ENCODE peak calls at places on chromosome 12, in six cellular contexts. E, M, P, V, Z and Y are unnamed samples.

GRCh38 chr12:27667540-27667939 is 28.7 kb upstream of the REP15 start:
- DNase-seq in E (no peak), M (no peak), Z (no peak), V (no peak), P (no peak), Y (no peak)

GRCh38 chr12:126891789-126892188 is 1375.2 kb upstream of the TMEM132C start:
- DNase-seq in V (peak; percentile 13), Z (no peak), M (no peak), E (peak; percentile 21), P (no peak), Y (peak; percentile 6)

GRCh38 chr12:17976202-17976601 is 113.8 kb downstream of the RERGL start:
- DNase-seq in E (no peak), P (peak; percentile 28), M (no peak), V (peak; percentile 24), Z (no peak), Y (peak; percentile 13)

GRCh38 chr12:130357729-130358330 is 20.1 kb downstream of the PIWIL1 start:
- DNase-seq in M (no peak), V (no peak), P (no peak), Z (no peak), E (no peak), Y (no peak)

GRCh38 chr12:125038976-125039625 is 26.1 kb upstream of the AACS start:
- DNase-seq in M (no peak), Z (no peak), P (no peak), V (no peak), E (no peak), Y (no peak)

GRCh38 chr12:9404031-9404430 is 195.8 kb upstream of the PZP start:
- DNase-seq in V (no peak), E (no peak), Z (no peak), P (no peak), M (no peak), Y (no peak)

GRCh38 chr12:32290411-32290810 is 108.9 kb upstream of the FGD4 start:
- DNase-seq in Z (no peak), M (no peak), P (no peak), V (peak; percentile 73), E (no peak), Y (no peak)

GRCh38 chr12:19574606-19575005 is 135.3 kb downstream of the AEBP2 start:
- DNase-seq in V (peak; percentile 27), E (no peak), Z (peak; percentile 2), M (no peak), P (peak; percentile 72), Y (peak; percentile 43)

GRCh38 chr12:50221228-50222008 is 54.2 kb upstream of the CERS5 start:
- DNase-seq in V (peak; percentile 31), E (no peak), Z (no peak), M (no peak), P (peak; percentile 78), Y (peak; percentile 85)

GRCh38 chr12:132157733-132158409 is 13.6 kb downstream of the NOC4L start:
- DNase-seq in Z (no peak), V (no peak), P (no peak), E (no peak), M (no peak), Y (no peak)

GRCh38 chr12:59803735-59804134 is 207.9 kb downstream of the SLC16A7 start:
- DNase-seq in V (no peak), Z (no peak), E (no peak), M (no peak), P (no peak), Y (no peak)

GRCh38 chr12:59812716-59813115 is 216.9 kb downstream of the SLC16A7 start:
- DNase-seq in V (no peak), Z (no peak), M (no peak), E (no peak), P (no peak), Y (no peak)

GRCh38 chr12:59811991-59812390 is 216.2 kb downstream of the SLC16A7 start:
- DNase-seq in E (no peak), M (no peak), P (no peak), Z (no peak), V (no peak), Y (no peak)

DNA sequence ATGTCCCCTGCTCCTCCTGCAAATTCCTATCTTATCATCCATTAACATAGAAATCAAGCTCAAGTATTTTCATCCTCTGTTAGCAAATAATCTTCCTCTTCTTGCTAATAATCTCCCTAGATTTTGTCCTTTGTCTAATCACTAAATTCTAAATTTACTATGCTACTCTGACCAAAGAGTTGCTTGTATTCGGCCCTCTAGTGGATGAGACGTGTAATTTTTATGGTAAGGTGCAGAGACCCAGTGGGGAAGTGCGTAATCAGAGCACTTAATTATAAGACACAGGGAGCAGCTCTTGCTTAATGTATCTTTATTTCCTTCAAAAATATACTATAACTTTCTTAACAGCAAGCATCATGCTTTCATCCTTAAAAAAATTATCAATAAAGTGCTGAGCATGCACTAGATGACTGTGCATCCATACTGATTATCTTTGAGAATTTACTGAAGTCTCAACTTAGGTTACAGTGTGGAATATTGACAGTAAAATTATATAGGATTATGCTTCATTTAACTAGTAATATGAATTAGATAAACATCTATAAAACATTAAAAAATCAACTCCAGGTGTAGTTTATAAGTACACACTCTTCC is 212.6 kb downstream of the SLC16A7 start:
- DNase-seq in M (no peak), V (peak; percentile 28), Z (peak; percentile 11), P (peak; percentile 54), E (peak; percentile 13), Y (peak; percentile 50)
- TF ChIP-seq MAX in M (no peak), V (no peak), Z (no peak), P (no peak), E (no peak), Y (no peak)

GRCh38 chr12:111405149-111405855 is 421 bp upstream of the SH2B3 start:
- DNase-seq in M (peak; percentile 100), Z (peak; percentile 95), E (peak; percentile 87), V (peak; percentile 95), P (peak; percentile 98), Y (peak; percentile 99)

GRCh38 chr12:111406474-111407370 is 999 bp downstream of the SH2B3 start:
- DNase-seq in P (no peak), M (no peak), E (no peak), Z (no peak), V (no peak), Y (peak; percentile 90)

GRCh38 chr12:111405856-111406473 is at the start of gene SH2B3:
- DNase-seq in E (no peak), M (no peak), Z (no peak), V (no peak), P (no peak), Y (no peak)

GRCh38 chr12:111407371-111408115 is 1.8 kb downstream of the SH2B3 start:
- DNase-seq in E (no peak), Z (no peak), V (no peak), P (no peak), M (no peak), Y (no peak)

DNA sequence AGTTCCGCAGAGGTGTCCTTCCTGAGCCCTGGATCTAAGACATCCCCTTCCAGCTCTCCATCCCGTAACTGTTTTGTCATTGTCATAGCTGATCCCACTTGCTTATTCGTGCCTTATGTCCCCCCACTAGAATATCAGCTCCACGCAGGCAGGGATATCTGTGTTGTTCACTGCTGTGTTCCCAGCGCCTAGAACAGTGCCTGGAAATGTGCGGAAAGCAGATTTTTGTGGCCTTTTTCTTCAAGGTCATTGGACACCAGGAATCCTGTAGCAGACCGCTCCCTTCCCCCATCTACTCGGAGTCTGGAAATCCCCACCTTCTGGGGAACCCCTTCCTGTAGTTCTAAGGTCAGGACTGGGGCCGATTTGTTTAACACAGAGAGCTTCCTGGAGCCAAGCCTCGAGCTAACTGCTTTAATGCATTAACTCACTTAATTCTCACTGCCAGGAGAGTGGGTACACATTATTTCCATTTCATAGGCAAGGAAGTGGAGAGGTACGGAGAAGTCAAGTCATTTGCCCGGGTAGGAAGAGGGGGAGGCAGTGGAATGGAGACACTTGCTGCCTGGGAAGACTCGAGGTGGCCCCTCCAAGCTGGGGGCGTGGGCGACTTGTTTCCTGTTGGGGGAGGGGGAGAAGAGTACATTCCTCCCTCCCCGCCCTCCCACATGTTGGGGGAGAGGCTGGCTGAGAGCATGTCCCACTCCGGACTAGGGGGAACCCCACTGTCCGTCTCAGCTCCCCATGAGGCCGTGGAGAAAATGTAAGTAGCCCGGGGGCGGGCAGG is 1.2 kb upstream of the SH2B3 start:
- DNase-seq in E (no peak), M (no peak), V (no peak), Z (peak; percentile 33), P (peak; percentile 79), Y (peak; percentile 87)
- TF ChIP-seq CTCF in E (no peak), M (no peak), V (no peak), Z (no peak), P (no peak), Y (no peak)

GRCh38 chr12:71011261-71011660 is 90.7 kb upstream of the PTPRR start:
- DNase-seq in E (no peak), Z (no peak), P (no peak), V (peak; percentile 21), M (no peak), Y (no peak)

GRCh38 chr12:71009414-71010142 is 89.0 kb upstream of the PTPRR start:
- DNase-seq in Z (no peak), V (no peak), E (no peak), P (no peak), M (no peak), Y (peak; percentile 5)

GRCh38 chr12:71010143-71010479 is 89.6 kb upstream of the PTPRR start:
- DNase-seq in E (no peak), M (no peak), V (no peak), Z (no peak), P (no peak), Y (no peak)

GRCh38 chr12:71018682-71019081 is 98.1 kb upstream of the PTPRR start:
- DNase-seq in Z (no peak), M (no peak), P (no peak), E (no peak), V (no peak), Y (no peak)

DNA sequence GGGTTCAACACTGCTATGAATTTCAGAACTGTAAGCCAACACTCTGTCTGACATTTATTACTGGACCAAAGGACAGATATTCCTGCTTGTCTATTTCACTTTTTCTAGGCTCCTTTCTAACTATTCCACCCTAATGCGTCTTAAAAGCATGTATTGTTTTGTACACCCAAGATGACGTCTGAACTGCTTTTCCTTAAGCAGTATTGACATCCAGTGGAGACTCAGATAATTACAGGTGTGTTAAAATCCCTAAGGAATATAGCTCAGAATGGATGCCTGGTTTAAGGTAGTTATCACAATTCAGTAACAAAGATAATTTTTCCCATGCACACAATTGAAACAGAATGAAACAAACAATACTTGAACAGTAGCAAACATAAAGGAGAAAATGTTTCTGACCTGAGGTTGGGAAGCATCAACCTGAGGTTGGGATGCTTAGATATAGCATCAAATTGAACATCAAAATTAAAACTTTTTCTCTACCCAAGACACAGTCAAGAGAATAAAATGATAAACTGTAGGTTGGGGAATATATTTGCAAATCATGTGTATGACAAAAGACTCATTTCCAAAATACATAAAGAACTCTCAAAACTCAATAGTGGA is 93.7 kb upstream of the PTPRR start:
- DNase-seq in Z (peak; percentile 5), V (peak; percentile 46), P (peak; percentile 13), M (no peak), E (peak; percentile 51), Y (peak; percentile 8)
- H3K4me3 ChIP-seq in Z (no peak overlapping the region), V (no peak overlapping the region), P (no peak overlapping the region), M (no peak overlapping the region), E (no peak overlapping the region), Y (no peak overlapping the region)

GRCh38 chr12:121713257-121714155 is 954 bp downstream of the TMEM120B start:
- DNase-seq in E (no peak), Z (no peak), P (no peak), M (no peak), V (no peak), Y (peak; percentile 50)

GRCh38 chr12:121711925-121712461 is 559 bp upstream of the TMEM120B start:
- DNase-seq in V (peak; percentile 53), Z (peak; percentile 35), P (no peak), M (no peak), E (no peak), Y (peak; percentile 69)

GRCh38 chr12:121712462-121713256 is at the start of gene TMEM120B:
- DNase-seq in M (no peak), P (peak; percentile 76), E (no peak), Z (peak; percentile 37), V (peak; percentile 75), Y (peak; percentile 83)

GRCh38 chr12:121718653-121719239 is 6.2 kb downstream of the TMEM120B start:
- DNase-seq in M (no peak), V (no peak), E (no peak), Z (no peak), P (no peak), Y (peak; percentile 26)

GRCh38 chr12:121715862-121716435 is 3.4 kb downstream of the TMEM120B start:
- DNase-seq in V (no peak), M (no peak), Z (no peak), E (no peak), P (no peak), Y (no peak)
- TF ChIP-seq MAX in V (no peak), M (no peak), Z (no peak), E (no peak), P (no peak), Y (no peak)